ENCODE peak calls at places on chromosomes 1 and 21, in five cellular contexts. H, W, F, X and N are unnamed samples.

GRCh38 chr1:246068113-246068512 is 439.0 kb downstream of the SMYD3 start:
- DNase-seq in H (no peak), W (no peak), X (no peak), F (no peak), N (no peak)

GRCh38 chr1:171595324-171595723 is 26.7 kb upstream of the MYOCOS start:
- DNase-seq in H (no peak), X (no peak), W (no peak), F (no peak), N (no peak)

GRCh38 chr1:1136547-1137230 is 20.8 kb upstream of the C1orf159 start:
- DNase-seq in F (no peak), H (peak), X (no peak), W (no peak), N (peak)

GRCh38 chr1:158654570-158654969 is 31.9 kb downstream of the SPTA1 start:
- DNase-seq in X (no peak), H (no peak), F (peak), W (no peak), N (no peak)

GRCh38 chr1:152697701-152698600 is at the start of gene LCE2A:
- DNase-seq in F (no peak), X (no peak), H (no peak), W (no peak), N (no peak)

GRCh38 chr1:30787856-30788495 is 30.4 kb upstream of the LAPTM5 start:
- DNase-seq in H (no peak), X (no peak), F (no peak), W (no peak), N (no peak)

GRCh38 chr1:182185822-182186756 is 124.6 kb upstream of the ZNF648 start:
- DNase-seq in X (no peak), W (no peak), F (no peak), H (peak), N (peak)

GRCh38 chr1:42935313-42935624 is 23.4 kb downstream of the SLC2A1 start:
- DNase-seq in F (no peak), X (no peak), W (no peak), H (no peak), N (no peak)

GRCh38 chr1:185338719-185339622 is 21.9 kb upstream of the IVNS1ABP start:
- DNase-seq in X (no peak), F (no peak), W (no peak), H (no peak), N (no peak)

GRCh38 chr1:111227875-111228747 is 598 bp downstream of the CHI3L2 start:
- DNase-seq in F (no peak), H (no peak), W (no peak), X (no peak), N (no peak)

GRCh38 chr1:51969038-51969705 is 21.3 kb downstream of the RAB3B start:
- DNase-seq in X (no peak), W (no peak), F (no peak), H (no peak), N (no peak)

GRCh38 chr1:71037066-71037465 is 10.6 kb downstream of the PTGER3 start:
- DNase-seq in W (no peak), X (no peak), H (no peak), F (no peak), N (no peak)

GRCh38 chr21:45256021-45256911 is 31.4 kb downstream of the POFUT2 start:
- DNase-seq in H (no peak), F (no peak), W (peak), X (no peak), N (no peak)